ENCODE peak calls at places on chromosomes 6 and 20, in six cellular contexts. V, E, D, C, Z and A are unnamed samples.

GRCh38 chr6:50270427-50270826 is 220.7 kb upstream of the DEFB112 start:
- DNase-seq in V (no peak), E (no peak), D (no peak), C (no peak), Z (no peak), A (no peak)

GRCh38 chr6:3202999-3203696 is 24.3 kb downstream of the TUBB2B start:
- DNase-seq in V (no peak), E (no peak), D (no peak), C (no peak), Z (no peak), A (no peak)

GRCh38 chr6:139442188-139442625 is 67.8 kb upstream of the CITED2 start:
- DNase-seq in V (no peak), E (no peak), D (no peak), C (no peak), Z (no peak), A (no peak)

GRCh38 chr6:92784235-92784634 is 635.1 kb downstream of the EPHA7 start:
- DNase-seq in V (no peak), E (no peak), D (no peak), C (no peak), Z (no peak), A (no peak)

GRCh38 chr6:37254881-37255280 is 2.7 kb upstream of the TBC1D22B start:
- DNase-seq in V (no peak), E (no peak), D (no peak), C (no peak), Z (no peak), A (no peak)

GRCh38 chr6:160121558-160121957 is at the start of gene SLC22A1:
- DNase-seq in V (no peak), E (no peak), D (no peak), C (no peak), Z (no peak), A (no peak)

GRCh38 chr6:135540207-135540877 is 42.8 kb upstream of the AHI1 start:
- DNase-seq in V (no peak), E (peak), D (no peak), C (no peak), Z (peak), A (no peak)

GRCh38 chr6:149049230-149049629 is 268.3 kb upstream of the TAB2 start:
- DNase-seq in V (no peak), E (no peak), D (no peak), C (no peak), Z (no peak), A (no peak)

GRCh38 chr6:36204068-36204753 is 7.7 kb downstream of the BRPF3 start:
- DNase-seq in V (peak), E (no peak), D (no peak), C (no peak), Z (no peak), A (no peak)

GRCh38 chr20:10411673-10412072 is 22.3 kb downstream of the MKKS start:
- DNase-seq in V (no peak), E (no peak), D (no peak), C (no peak), Z (no peak), A (no peak)
- TF ChIP-seq CTCF in V (no peak), E (no peak), D (no peak), C (no peak), Z (no peak), A (no peak)

DNA sequence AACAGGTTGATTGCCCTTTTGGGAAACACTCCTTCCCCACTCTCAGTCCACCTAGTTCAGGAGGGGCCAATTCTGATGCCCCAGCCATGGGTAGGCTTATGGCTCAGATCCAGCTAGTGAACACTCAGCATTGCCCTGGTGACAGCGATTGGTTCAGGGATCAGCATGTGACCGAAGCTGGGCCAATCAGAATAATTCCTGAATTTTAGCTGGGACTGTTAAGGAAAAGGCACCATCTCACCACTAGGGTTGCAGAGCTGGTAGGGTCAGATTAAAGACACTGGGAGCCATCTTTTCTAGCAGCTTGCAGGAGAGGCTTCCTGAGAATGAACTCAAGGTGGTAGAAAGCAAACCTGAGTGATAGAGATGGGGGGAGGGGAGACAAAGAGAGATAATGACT is 44.4 kb downstream of the EYA2 start:
- DNase-seq in V (no peak), E (no peak), D (no peak), C (no peak), Z (peak), A (no peak)
- TF ChIP-seq CTCF in V (no peak), E (peak), D (peak), C (no peak), Z (peak), A (no peak)

DNA sequence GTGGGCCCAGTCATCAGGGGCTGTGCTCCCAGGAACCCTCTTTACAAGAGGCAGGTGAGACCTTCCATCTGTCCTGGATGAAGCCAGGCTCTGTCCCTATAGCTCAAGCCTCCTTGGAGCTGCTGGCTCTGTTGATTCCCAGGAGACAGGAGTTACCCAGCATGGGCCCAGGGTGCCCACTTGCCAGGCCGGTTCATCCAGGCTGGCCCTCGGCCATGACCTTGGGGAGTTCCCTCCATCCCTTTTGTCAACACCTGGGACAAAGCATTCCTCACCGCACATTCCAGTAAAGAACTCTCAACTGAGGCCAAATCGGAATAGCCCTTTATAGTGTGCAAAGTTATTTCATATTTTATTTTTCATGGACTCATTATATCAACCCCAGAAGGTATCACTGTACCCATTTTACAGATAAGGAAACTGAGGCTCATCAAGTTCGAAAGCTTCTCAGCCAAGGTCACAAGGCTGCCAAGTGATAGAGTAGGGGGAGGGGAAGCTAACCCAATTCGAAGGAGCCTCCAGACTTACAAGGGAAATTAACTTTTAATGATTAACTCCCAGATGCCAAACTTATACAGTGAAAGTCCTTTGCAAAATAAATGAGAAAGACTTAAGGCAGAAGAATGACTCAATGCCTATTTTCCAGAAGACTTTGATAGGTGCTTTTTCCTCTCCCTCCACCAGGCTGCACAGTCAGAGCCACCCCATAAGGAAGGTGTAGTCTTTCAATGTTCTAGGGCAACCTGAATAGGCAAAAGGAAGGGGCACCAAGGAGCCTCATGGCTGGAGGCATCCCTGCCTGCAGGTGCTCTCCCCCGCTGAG is 18.5 kb downstream of the SDC4 start:
- DNase-seq in V (no peak), E (no peak), D (no peak), C (no peak), Z (no peak), A (no peak)
- TF ChIP-seq CTCF in V (no peak), E (no peak), D (no peak), C (no peak), Z (no peak), A (no peak)

GRCh38 chr6:83593395-83593785 is 81.1 kb downstream of the PRSS35 start:
- DNase-seq in V (no peak), E (no peak), D (no peak), C (no peak), Z (no peak), A (no peak)

GRCh38 chr6:83590413-83590812 is 78.1 kb downstream of the PRSS35 start:
- DNase-seq in V (no peak), E (no peak), D (no peak), C (no peak), Z (peak), A (no peak)

GRCh38 chr6:83597511-83597910 is 85.2 kb downstream of the PRSS35 start:
- DNase-seq in V (no peak), E (no peak), D (no peak), C (no peak), Z (no peak), A (no peak)

GRCh38 chr6:83594936-83595335 is 82.6 kb downstream of the PRSS35 start:
- DNase-seq in V (no peak), E (no peak), D (no peak), C (no peak), Z (no peak), A (no peak)

DNA sequence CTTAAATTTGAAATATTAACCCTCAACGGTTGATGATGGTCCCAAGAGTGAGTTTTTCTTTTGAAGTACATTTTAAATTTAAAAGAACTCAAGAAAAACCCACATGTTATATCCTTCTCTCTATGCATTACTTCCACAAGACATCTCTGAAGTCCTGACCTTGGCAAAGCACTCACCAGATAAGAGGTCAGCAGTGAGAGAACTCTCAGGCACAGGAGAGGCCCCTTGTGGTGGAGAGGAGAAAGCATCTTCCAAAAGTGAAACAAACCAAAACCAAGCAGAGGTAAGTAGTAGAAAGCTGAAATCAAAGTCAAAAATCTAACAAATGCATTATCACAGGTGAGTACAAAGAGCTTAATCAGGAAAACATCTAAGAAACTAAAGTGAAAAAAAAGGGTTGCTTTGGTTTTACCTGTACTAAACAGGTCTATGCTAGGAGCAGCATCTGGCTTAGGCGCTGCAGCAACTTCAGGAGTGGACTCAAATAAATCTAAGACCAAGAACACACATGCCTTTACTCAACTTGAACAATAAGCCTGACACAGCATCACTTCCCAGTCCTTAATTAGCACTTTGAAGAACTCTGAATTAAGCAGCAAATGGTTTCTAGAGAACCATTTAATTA is 80.5 kb downstream of the PRSS35 start:
- DNase-seq in V (peak), E (no peak), D (no peak), C (no peak), Z (peak), A (no peak)
- TF ChIP-seq CTCF in V (peak), E (peak), D (peak), C (peak), Z (peak), A (peak)